ENCODE peak calls at places on chromosomes 1 and 21, in seven cellular contexts. One of them, this sample, is unnamed.

GRCh38 chr21:31334648-31335121 is 9.4 kb downstream of the TIAM1 start:
- DNase-seq in pancreas: no peak
- DNase-seq in tibial nerve: no peak
- DNase-seq in left cardiac atrium: no peak
- DNase-seq in heart left ventricle: no peak
- DNase-seq in GM04504: no peak
- DNase-seq in T follicular helper cell: no peak
- DNase-seq in this sample: no peak

GRCh38 chr1:201769966-201770365 is 59.0 kb upstream of the IPO9 start:
- DNase-seq in pancreas: no peak
- DNase-seq in tibial nerve: no peak
- DNase-seq in left cardiac atrium: peak
- DNase-seq in heart left ventricle: peak
- DNase-seq in GM04504: peak
- DNase-seq in T follicular helper cell: no peak
- DNase-seq in this sample: no peak

GRCh38 chr1:213993929-213994328 is 6.2 kb downstream of the PROX1 start:
- DNase-seq in pancreas: no peak
- DNase-seq in tibial nerve: no peak
- DNase-seq in left cardiac atrium: no peak
- DNase-seq in heart left ventricle: no peak
- DNase-seq in GM04504: no peak
- DNase-seq in T follicular helper cell: no peak
- DNase-seq in this sample: no peak

GRCh38 chr1:11845641-11846335 is 1.8 kb downstream of the NPPA start:
- DNase-seq in pancreas: no peak
- DNase-seq in tibial nerve: no peak
- DNase-seq in left cardiac atrium: no peak
- DNase-seq in heart left ventricle: no peak
- DNase-seq in GM04504: no peak
- DNase-seq in T follicular helper cell: no peak
- DNase-seq in this sample: no peak

GRCh38 chr1:164495915-164496314 is 63.1 kb upstream of the PBX1 start:
- DNase-seq in pancreas: no peak
- DNase-seq in tibial nerve: no peak
- DNase-seq in left cardiac atrium: no peak
- DNase-seq in heart left ventricle: no peak
- DNase-seq in GM04504: no peak
- DNase-seq in T follicular helper cell: no peak
- DNase-seq in this sample: no peak

GRCh38 chr1:154608522-154609294 is 722 bp upstream of the ADAR start:
- DNase-seq in pancreas: peak
- DNase-seq in tibial nerve: no peak
- DNase-seq in left cardiac atrium: peak
- DNase-seq in heart left ventricle: peak
- DNase-seq in GM04504: peak
- DNase-seq in T follicular helper cell: peak
- DNase-seq in this sample: no peak

GRCh38 chr1:159700312-159700711 is 14.1 kb downstream of the CRP start:
- DNase-seq in pancreas: no peak
- DNase-seq in tibial nerve: no peak
- DNase-seq in left cardiac atrium: no peak
- DNase-seq in heart left ventricle: no peak
- DNase-seq in GM04504: no peak
- DNase-seq in T follicular helper cell: no peak
- DNase-seq in this sample: no peak

GRCh38 chr1:27395441-27396195 is 3.2 kb downstream of the GPR3 start:
- DNase-seq in pancreas: peak
- DNase-seq in tibial nerve: peak
- DNase-seq in left cardiac atrium: peak
- DNase-seq in heart left ventricle: peak
- DNase-seq in GM04504: peak
- DNase-seq in T follicular helper cell: peak
- DNase-seq in this sample: no peak

GRCh38 chr1:87061742-87062156 is 147.3 kb downstream of the HS2ST1 start:
- DNase-seq in pancreas: no peak
- DNase-seq in tibial nerve: no peak
- DNase-seq in left cardiac atrium: no peak
- DNase-seq in heart left ventricle: no peak
- DNase-seq in GM04504: peak
- DNase-seq in T follicular helper cell: no peak
- DNase-seq in this sample: no peak

GRCh38 chr21:45589686-45590245 is 47.5 kb upstream of the SLC19A1 start:
- DNase-seq in pancreas: no peak
- DNase-seq in tibial nerve: no peak
- DNase-seq in left cardiac atrium: no peak
- DNase-seq in heart left ventricle: no peak
- DNase-seq in GM04504: no peak
- DNase-seq in T follicular helper cell: no peak
- DNase-seq in this sample: no peak

GRCh38 chr1:53371121-53371666 is 43.3 kb upstream of the LRP8 start:
- DNase-seq in pancreas: peak
- DNase-seq in tibial nerve: no peak
- DNase-seq in left cardiac atrium: no peak
- DNase-seq in heart left ventricle: no peak
- DNase-seq in GM04504: no peak
- DNase-seq in T follicular helper cell: no peak
- DNase-seq in this sample: no peak

GRCh38 chr1:37149296-37149695 is 115.0 kb upstream of the GRIK3 start:
- DNase-seq in pancreas: no peak
- DNase-seq in tibial nerve: no peak
- DNase-seq in left cardiac atrium: no peak
- DNase-seq in heart left ventricle: no peak
- DNase-seq in GM04504: no peak
- DNase-seq in T follicular helper cell: no peak
- DNase-seq in this sample: no peak

GRCh38 chr21:36603221-36603620 is 95.7 kb upstream of the SIM2 start:
- DNase-seq in pancreas: no peak
- DNase-seq in tibial nerve: no peak
- DNase-seq in left cardiac atrium: no peak
- DNase-seq in heart left ventricle: no peak
- DNase-seq in GM04504: no peak
- DNase-seq in T follicular helper cell: no peak
- DNase-seq in this sample: no peak

GRCh38 chr1:39458991-39459390 is 32.4 kb upstream of the BMP8A start:
- DNase-seq in pancreas: no peak
- DNase-seq in tibial nerve: no peak
- DNase-seq in left cardiac atrium: no peak
- DNase-seq in heart left ventricle: no peak
- DNase-seq in GM04504: no peak
- DNase-seq in T follicular helper cell: no peak
- DNase-seq in this sample: no peak

GRCh38 chr1:228211871-228212414 is 4.1 kb downstream of the OBSCN start:
- DNase-seq in pancreas: no peak
- DNase-seq in tibial nerve: no peak
- DNase-seq in left cardiac atrium: no peak
- DNase-seq in heart left ventricle: no peak
- DNase-seq in GM04504: no peak
- DNase-seq in T follicular helper cell: no peak
- DNase-seq in this sample: no peak

GRCh38 chr1:54271341-54271740 is 71.4 kb downstream of the MRPL37 start:
- DNase-seq in pancreas: no peak
- DNase-seq in tibial nerve: no peak
- DNase-seq in left cardiac atrium: no peak
- DNase-seq in heart left ventricle: peak
- DNase-seq in GM04504: no peak
- DNase-seq in T follicular helper cell: no peak
- DNase-seq in this sample: no peak

GRCh38 chr1:15214507-15214906 is 32.5 kb upstream of the FHAD1 start:
- DNase-seq in pancreas: no peak
- DNase-seq in tibial nerve: peak
- DNase-seq in left cardiac atrium: no peak
- DNase-seq in heart left ventricle: no peak
- DNase-seq in GM04504: peak
- DNase-seq in T follicular helper cell: no peak
- DNase-seq in this sample: peak

GRCh38 chr1:19811206-19811851 is 3.8 kb downstream of the RNF186 start:
- DNase-seq in pancreas: peak
- DNase-seq in tibial nerve: no peak
- DNase-seq in left cardiac atrium: peak
- DNase-seq in heart left ventricle: peak
- DNase-seq in GM04504: no peak
- DNase-seq in T follicular helper cell: peak
- DNase-seq in this sample: no peak

GRCh38 chr1:220876511-220877347 is 2.5 kb upstream of the HLX start:
- DNase-seq in pancreas: no peak
- DNase-seq in tibial nerve: no peak
- DNase-seq in left cardiac atrium: peak
- DNase-seq in heart left ventricle: peak
- DNase-seq in GM04504: no peak
- DNase-seq in T follicular helper cell: no peak
- DNase-seq in this sample: no peak

GRCh38 chr1:153526132-153526543 is 9.7 kb downstream of the S100A6 start:
- DNase-seq in pancreas: no peak
- DNase-seq in tibial nerve: no peak
- DNase-seq in left cardiac atrium: no peak
- DNase-seq in heart left ventricle: no peak
- DNase-seq in GM04504: no peak
- DNase-seq in T follicular helper cell: no peak
- DNase-seq in this sample: no peak

GRCh38 chr1:26305667-26306289 is 658 bp downstream of the UBXN11 start:
- DNase-seq in pancreas: no peak
- DNase-seq in tibial nerve: no peak
- DNase-seq in left cardiac atrium: no peak
- DNase-seq in heart left ventricle: no peak
- DNase-seq in GM04504: no peak
- DNase-seq in T follicular helper cell: no peak
- DNase-seq in this sample: no peak

GRCh38 chr1:181777812-181778211 is 283.7 kb downstream of the ZNF648 start:
- DNase-seq in pancreas: no peak
- DNase-seq in tibial nerve: no peak
- DNase-seq in left cardiac atrium: no peak
- DNase-seq in heart left ventricle: no peak
- DNase-seq in GM04504: no peak
- DNase-seq in T follicular helper cell: no peak
- DNase-seq in this sample: no peak

GRCh38 chr1:63269571-63269970 is 52.8 kb upstream of the FOXD3 start:
- DNase-seq in pancreas: no peak
- DNase-seq in tibial nerve: no peak
- DNase-seq in left cardiac atrium: no peak
- DNase-seq in heart left ventricle: no peak
- DNase-seq in GM04504: no peak
- DNase-seq in T follicular helper cell: no peak
- DNase-seq in this sample: no peak

GRCh38 chr21:27423906-27424595 is 457.2 kb upstream of the ADAMTS5 start:
- DNase-seq in pancreas: no peak
- DNase-seq in tibial nerve: no peak
- DNase-seq in left cardiac atrium: no peak
- DNase-seq in heart left ventricle: peak
- DNase-seq in GM04504: no peak
- DNase-seq in T follicular helper cell: no peak
- DNase-seq in this sample: no peak

GRCh38 chr1:193031431-193031830 is 27.7 kb downstream of the UCHL5 start:
- DNase-seq in pancreas: no peak
- DNase-seq in tibial nerve: no peak
- DNase-seq in left cardiac atrium: no peak
- DNase-seq in heart left ventricle: no peak
- DNase-seq in GM04504: no peak
- DNase-seq in T follicular helper cell: no peak
- DNase-seq in this sample: no peak

GRCh38 chr1:8625480-8625879 is 192.0 kb downstream of the RERE start:
- DNase-seq in pancreas: no peak
- DNase-seq in tibial nerve: no peak
- DNase-seq in left cardiac atrium: no peak
- DNase-seq in heart left ventricle: no peak
- DNase-seq in GM04504: no peak
- DNase-seq in T follicular helper cell: no peak
- DNase-seq in this sample: no peak

GRCh38 chr1:29550119-29550841 is 314.0 kb downstream of the PTPRU start:
- DNase-seq in pancreas: no peak
- DNase-seq in tibial nerve: no peak
- DNase-seq in left cardiac atrium: no peak
- DNase-seq in heart left ventricle: no peak
- DNase-seq in GM04504: no peak
- DNase-seq in T follicular helper cell: no peak
- DNase-seq in this sample: no peak

GRCh38 chr1:211684791-211685190 is 9.4 kb upstream of the NEK2 start:
- DNase-seq in pancreas: no peak
- DNase-seq in tibial nerve: no peak
- DNase-seq in left cardiac atrium: no peak
- DNase-seq in heart left ventricle: no peak
- DNase-seq in GM04504: no peak
- DNase-seq in T follicular helper cell: no peak
- DNase-seq in this sample: no peak

GRCh38 chr21:25214676-25215075 is 392.6 kb downstream of the MRPL39 start:
- DNase-seq in pancreas: no peak
- DNase-seq in tibial nerve: no peak
- DNase-seq in left cardiac atrium: no peak
- DNase-seq in heart left ventricle: no peak
- DNase-seq in GM04504: no peak
- DNase-seq in T follicular helper cell: no peak
- DNase-seq in this sample: no peak